ENCODE peak calls at places on chromosomes 11 and 22, in seven cellular contexts. F is IMR-90, C is trophoblast cell, T is H1, O is neuronal stem cell, B is mesendoderm, V is mesenchymal stem cell. S is an unnamed sample.

GRCh38 chr11:62911137-62912130 is 9.7 kb downstream of the CHRM1 start:
- DNase-seq in B (no peak), F (no peak), C (peak), V (no peak), T (no peak), O (no peak), S (no peak)

GRCh38 chr22:30946354-30946753 is 22.2 kb downstream of the MORC2 start:
- DNase-seq in T (no peak), F (no peak), O (no peak), B (no peak), C (no peak), V (no peak), S (no peak)

GRCh38 chr22:50218153-50218995 is 17.6 kb downstream of the SELENOO start:
- DNase-seq in C (no peak), B (no peak), V (no peak), O (no peak), F (no peak), T (peak), S (no peak)

GRCh38 chr22:27113211-27114030 is 456.0 kb downstream of the MIAT start:
- DNase-seq in B (peak), C (peak), O (no peak), F (peak), V (peak), T (no peak), S (no peak)

GRCh38 chr22:17570851-17571631 is 7.7 kb downstream of the SLC25A18 start:
- DNase-seq in C (peak), O (no peak), F (peak), T (no peak), V (peak), B (peak), S (no peak)

GRCh38 chr11:29184939-29185890 is 831.6 kb downstream of the KCNA4 start:
- DNase-seq in B (peak), T (no peak), F (peak), C (no peak), O (no peak), V (peak), S (no peak)

GRCh38 chr11:118615282-118615979 is 8.0 kb downstream of the PHLDB1 start:
- DNase-seq in O (peak), B (peak), T (peak), C (no peak), V (no peak), F (no peak), S (peak)

GRCh38 chr11:94581926-94582325 is 14.8 kb downstream of the PIWIL4 start:
- DNase-seq in V (no peak), T (no peak), C (no peak), O (no peak), F (no peak), B (peak), S (no peak)

GRCh38 chr22:29225422-29226090 is 19.9 kb downstream of the EMID1 start:
- DNase-seq in F (peak), B (no peak), O (no peak), T (no peak), V (peak), C (peak), S (no peak)

GRCh38 chr11:101053492-101053891 is 76.1 kb downstream of the PGR start:
- DNase-seq in O (no peak), V (no peak), B (no peak), T (no peak), F (no peak), C (no peak), S (no peak)

GRCh38 chr11:57473208-57473930 is 13.0 kb downstream of the RTN4RL2 start:
- DNase-seq in F (no peak), C (no peak), T (no peak), V (no peak), O (no peak), B (no peak), S (no peak)

GRCh38 chr11:46001427-46002049 is 79.1 kb downstream of the LARGE2 start:
- DNase-seq in F (peak), T (no peak), V (peak), O (peak), B (peak), C (peak), S (peak)

GRCh38 chr11:73233704-73234402 is 15.8 kb downstream of the P2RY2 start:
- DNase-seq in F (no peak), V (no peak), T (no peak), C (no peak), O (no peak), B (no peak), S (peak)

GRCh38 chr11:73262851-73263495 is 9.2 kb upstream of the P2RY6 start:
- DNase-seq in T (no peak), B (no peak), V (peak), C (peak), F (peak), O (no peak), S (peak)

GRCh38 chr11:119729581-119730346 is 764 bp upstream of the NECTIN1 start:
- DNase-seq in F (peak), V (peak), B (peak), T (peak), O (peak), C (peak), S (peak)

GRCh38 chr11:19849947-19850593 is 137.4 kb downstream of the NAV2 start:
- DNase-seq in O (no peak), B (no peak), C (no peak), T (no peak), V (no peak), F (peak), S (no peak)

GRCh38 chr11:73726825-73727224 is 34.0 kb downstream of the RAB6A start:
- DNase-seq in F (no peak), V (no peak), C (no peak), O (no peak), B (no peak), T (no peak), S (no peak)

GRCh38 chr11:126482586-126483108 is 127.2 kb downstream of the ST3GAL4 start:
- DNase-seq in F (peak), O (no peak), T (no peak), B (no peak), C (no peak), V (no peak), S (no peak)

GRCh38 chr22:42820075-42820763 is 36.9 kb downstream of the ARFGAP3 start:
- DNase-seq in T (no peak), B (peak), O (no peak), V (peak), F (peak), C (peak), S (no peak)

GRCh38 chr22:47206185-47206584 is 443.7 kb downstream of the TBC1D22A start:
- DNase-seq in F (no peak), O (no peak), V (no peak), T (no peak), C (no peak), B (no peak), S (no peak)

GRCh38 chr11:69283446-69283845 is 10.5 kb upstream of the MYEOV start:
- DNase-seq in F (no peak), C (no peak), T (no peak), O (no peak), B (peak), V (no peak), S (no peak)

GRCh38 chr11:63489879-63490278 is 1.1 kb downstream of the PLAAT5 start:
- DNase-seq in F (no peak), T (no peak), B (peak), C (no peak), V (no peak), O (no peak), S (peak)

GRCh38 chr11:737366-737765 is 9.9 kb upstream of the TALDO1 start:
- DNase-seq in T (no peak), O (no peak), F (no peak), C (peak), V (no peak), B (no peak), S (no peak)

DNA sequence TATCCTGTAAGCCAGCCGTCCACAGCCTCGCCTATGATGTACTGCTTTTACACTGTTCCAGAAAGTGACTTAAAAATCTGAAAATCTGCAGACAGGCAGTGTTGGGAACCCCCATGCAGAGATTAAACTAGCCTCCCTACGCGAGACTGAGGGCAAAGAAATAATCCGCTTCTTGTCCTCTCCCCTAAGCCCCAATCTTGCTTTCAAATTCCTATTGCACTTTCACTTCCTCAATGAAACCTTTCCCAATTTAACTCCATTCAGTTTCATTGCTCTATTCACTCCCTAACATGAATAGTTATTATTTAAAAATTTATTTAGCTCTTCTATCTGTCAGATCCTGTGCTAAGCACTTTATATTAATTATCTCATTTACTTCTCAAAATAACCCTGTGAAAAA is 224.9 kb downstream of the BLID start:
- DNase-seq in F (no peak), C (no peak), V (no peak), T (no peak), O (no peak), B (no peak), S (no peak)
- H4K8ac ChIP-seq in F (no peak), C (no peak), V (no peak), T (no peak), O (no peak), B (no peak), S (no peak)

DNA sequence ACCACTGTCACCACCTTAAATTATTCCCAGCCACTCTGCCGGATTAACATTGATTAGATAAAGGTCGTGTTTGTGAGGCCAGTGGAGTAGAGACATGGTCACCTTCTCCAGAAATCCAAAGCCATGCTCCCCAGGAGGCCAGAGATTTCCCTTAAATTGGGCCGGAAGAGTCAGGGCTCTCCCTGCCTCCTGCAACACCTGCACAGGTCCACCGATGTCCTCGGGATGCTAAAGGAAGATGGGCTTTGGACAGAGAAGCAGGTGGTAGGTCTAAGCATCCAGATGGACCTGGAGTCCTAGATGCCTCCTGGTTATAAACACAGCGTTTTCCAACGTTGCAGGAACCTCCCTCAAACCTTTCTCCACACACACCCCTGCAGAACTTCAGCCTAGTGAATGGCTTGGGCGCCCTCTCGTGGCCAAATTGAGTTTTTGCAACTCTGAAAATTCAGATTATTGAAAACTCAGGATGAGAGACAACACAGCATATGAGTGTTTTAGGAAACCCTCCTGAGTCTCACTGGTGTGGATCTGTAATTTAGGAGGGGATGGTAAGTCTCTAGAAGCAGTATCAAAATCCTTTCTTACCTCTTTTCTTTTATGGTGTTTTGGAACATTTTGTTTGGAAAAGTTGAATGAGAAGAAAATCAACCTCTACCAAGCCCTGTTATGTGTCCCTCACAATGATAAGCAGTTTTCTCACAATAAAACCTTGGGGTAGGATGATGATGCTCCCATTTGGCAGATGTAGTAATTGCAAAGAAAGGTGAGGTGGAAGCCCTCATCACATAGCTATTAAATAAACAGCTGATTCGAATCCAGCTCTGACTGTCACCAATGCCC is 109.6 kb downstream of the RRAS2 start:
- DNase-seq in B (peak), C (peak), V (peak), T (peak), F (peak), O (peak), S (peak)
- H4K8ac ChIP-seq in B (no peak), C (no peak), V (no peak), T (no peak), F (no peak), O (no peak), S (no peak)

GRCh38 chr11:43685483-43685882 is 4.9 kb downstream of the HSD17B12 start:
- DNase-seq in T (no peak), O (no peak), B (no peak), F (no peak), V (peak), C (no peak), S (no peak)
- H4K8ac ChIP-seq in T (no peak), O (no peak), B (no peak), F (no peak), V (no peak), C (no peak), S (no peak)

GRCh38 chr11:44600261-44600660 is 34.8 kb downstream of the CD82 start:
- DNase-seq in T (no peak), V (no peak), B (no peak), O (no peak), F (no peak), C (no peak), S (no peak)

GRCh38 chr11:44604171-44604581 is 38.7 kb downstream of the CD82 start:
- DNase-seq in B (no peak), V (no peak), F (peak), T (no peak), O (no peak), C (no peak), S (no peak)

GRCh38 chr11:44600739-44601416 is 35.4 kb downstream of the CD82 start:
- DNase-seq in O (no peak), F (peak), T (no peak), B (peak), C (no peak), V (no peak), S (peak)

GRCh38 chr11:44602810-44603410 is 37.4 kb downstream of the CD82 start:
- DNase-seq in F (no peak), V (no peak), C (no peak), T (no peak), B (no peak), O (no peak), S (no peak)

DNA sequence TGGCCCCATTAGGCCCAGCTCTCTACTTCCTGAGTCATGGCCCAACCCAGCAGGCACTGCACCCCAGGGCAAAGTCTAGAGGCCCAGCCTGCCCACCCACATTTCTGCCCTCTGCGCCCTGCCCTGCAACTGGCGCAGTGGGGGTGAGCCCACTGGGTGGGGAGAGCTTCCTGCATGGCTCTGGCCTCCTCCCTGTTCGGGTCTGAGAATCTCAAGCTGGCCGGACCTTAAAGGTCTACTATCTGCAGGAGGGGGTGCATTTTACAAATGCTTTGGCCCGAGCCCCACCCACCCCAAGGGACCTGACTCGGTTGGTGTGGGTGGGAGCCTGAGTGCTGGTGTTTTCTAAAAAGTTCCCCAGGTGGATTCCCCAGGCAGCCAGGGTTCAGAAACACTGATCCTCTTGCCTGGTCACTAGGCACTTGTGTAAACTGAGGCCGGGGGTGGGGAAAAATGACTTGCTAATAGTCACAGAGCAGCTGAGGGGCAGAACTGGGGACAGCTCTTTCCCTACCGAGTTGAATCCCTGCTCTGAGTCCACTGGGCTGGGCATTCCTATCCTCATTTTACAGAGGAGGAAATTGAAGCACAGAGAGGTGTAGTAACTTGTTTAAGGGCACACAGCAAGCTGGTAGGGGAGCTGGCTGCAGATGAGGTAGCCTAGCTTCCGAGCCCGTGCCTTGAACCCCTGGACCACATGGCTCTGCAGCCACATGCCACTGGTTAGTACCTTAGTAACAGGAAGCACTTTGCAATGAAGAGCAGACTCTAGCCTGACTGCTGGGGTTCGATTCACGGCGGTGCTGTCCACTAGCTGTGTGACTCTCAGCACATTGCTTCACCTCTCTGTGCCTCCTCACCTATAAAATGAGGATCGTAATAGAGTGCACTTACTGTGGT is 36.3 kb downstream of the CD82 start:
- DNase-seq in T (no peak), C (no peak), O (no peak), F (no peak), V (no peak), B (no peak), S (no peak)
- H4K8ac ChIP-seq in T (no peak), C (no peak), O (no peak), F (no peak), V (peak), B (no peak), S (no peak)

DNA sequence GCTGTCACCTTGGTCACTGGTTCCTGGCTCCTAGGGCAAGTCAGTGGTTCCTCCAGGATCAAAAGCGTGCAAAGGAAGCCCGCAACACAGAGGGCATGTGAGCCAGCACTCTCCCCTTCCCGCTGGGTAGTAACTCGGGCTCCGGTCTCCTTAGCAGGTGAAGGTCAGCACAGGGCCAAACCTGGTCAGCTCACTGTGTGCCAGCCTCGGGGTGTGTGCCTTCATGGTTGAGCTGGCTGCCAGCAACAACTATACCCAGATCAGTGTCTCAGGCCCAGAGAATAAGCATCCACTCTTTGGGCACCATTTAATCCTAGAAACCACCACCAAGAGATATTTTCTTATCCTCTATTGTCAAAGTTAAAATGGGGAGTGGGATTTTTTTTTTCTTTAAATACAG is 16.1 kb upstream of the CCDC86 start:
- DNase-seq in F (no peak), C (no peak), T (no peak), B (no peak), V (no peak), O (no peak), S (no peak)
- H4K8ac ChIP-seq in F (no peak), C (no peak), T (no peak), B (no peak), V (no peak), O (no peak), S (no peak)

GRCh38 chr11:89184021-89184420 is 6.3 kb downstream of the TYR start:
- DNase-seq in T (no peak), F (peak), V (no peak), B (no peak), C (peak), O (no peak), S (no peak)

GRCh38 chr11:89182773-89183172 is 5.1 kb downstream of the TYR start:
- DNase-seq in T (no peak), O (no peak), B (peak), V (no peak), F (peak), C (peak), S (no peak)

GRCh38 chr11:89176938-89177337 is 737 bp upstream of the TYR start:
- DNase-seq in V (no peak), B (no peak), T (no peak), O (no peak), F (no peak), C (no peak), S (no peak)

GRCh38 chr11:89177691-89178231 is at the start of gene TYR:
- DNase-seq in V (no peak), O (no peak), C (no peak), T (no peak), B (peak), F (no peak), S (no peak)

GRCh38 chr11:89181111-89181510 is 3.4 kb downstream of the TYR start:
- DNase-seq in F (no peak), B (no peak), O (no peak), V (no peak), T (no peak), C (no peak), S (no peak)
- H4K8ac ChIP-seq in F (no peak), B (no peak), O (no peak), V (no peak), T (no peak), C (no peak), S (no peak)

GRCh38 chr22:36701941-36702640 is 1.5 kb downstream of the CACNG2 start:
- DNase-seq in F (no peak), O (no peak), B (no peak), T (no peak), V (no peak), C (no peak), S (no peak)

GRCh38 chr22:36702832-36703210 is 731 bp downstream of the CACNG2 start:
- DNase-seq in T (no peak), F (no peak), O (no peak), V (no peak), C (no peak), B (peak), S (no peak)

DNA sequence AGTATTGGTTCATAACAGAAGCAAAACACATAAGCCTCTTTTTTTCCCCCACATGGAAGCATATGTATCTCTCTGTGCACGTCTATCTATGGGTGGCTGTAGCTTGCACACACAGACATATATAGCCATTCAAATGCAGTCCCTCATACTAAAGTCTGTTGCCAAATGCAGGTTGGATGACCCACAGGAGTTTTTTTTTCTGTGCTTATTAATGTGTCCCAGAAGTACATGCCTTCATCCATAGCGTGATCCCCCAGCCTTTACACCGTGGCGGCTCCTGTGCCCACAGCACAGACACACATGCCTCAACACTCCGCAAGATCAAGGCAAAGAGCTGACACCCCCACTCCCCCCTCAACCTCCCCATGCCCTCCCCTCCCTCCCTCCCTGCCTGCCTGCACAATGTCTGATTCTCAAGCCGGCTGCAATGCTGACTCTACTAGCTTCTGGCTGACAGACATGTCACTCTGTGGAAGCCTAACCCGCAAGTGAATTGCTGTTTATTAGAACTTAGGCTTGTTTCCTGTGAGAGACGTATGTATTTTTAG is 2.3 kb downstream of the CACNG2 start:
- DNase-seq in V (no peak), B (no peak), C (no peak), T (no peak), O (no peak), F (no peak), S (no peak)
- H4K8ac ChIP-seq in V (no peak), B (no peak), C (no peak), T (no peak), O (no peak), F (no peak), S (no peak)

S was measured in H9.